ENCODE peak calls at places on chromosomes 2 and 18, in four cellular contexts. D is neural progenitor cell, T is left kidney, Y is glutamatergic neuron. A is an unnamed sample.

GRCh38 chr2:73946666-73947065 is 20.0 kb downstream of the DGUOK start:
- DNase-seq in D (no peak), Y (no peak), T (no peak), A (no peak)

GRCh38 chr2:138652378-138652777 is 127.8 kb downstream of the NXPH2 start:
- DNase-seq in Y (no peak), T (no peak), D (no peak), A (no peak)

GRCh38 chr2:163887182-163887581 is 151.4 kb upstream of the FIGN start:
- DNase-seq in D (no peak), Y (no peak), T (no peak), A (no peak)

GRCh38 chr2:146544701-146545100 is 1300.1 kb upstream of the ACVR2A start:
- DNase-seq in Y (no peak), T (no peak), D (no peak), A (no peak)

GRCh38 chr18:23311346-23312103 is 141.6 kb upstream of the RIOK3 start:
- DNase-seq in Y (no peak), T (peak), D (no peak), A (no peak)

GRCh38 chr2:23385748-23386421 is 906 bp downstream of the KLHL29 start:
- DNase-seq in Y (peak), D (peak), T (peak), A (no peak)

GRCh38 chr2:4139711-4140110 is 436.3 kb downstream of the DCDC2C start:
- DNase-seq in T (peak), Y (no peak), D (no peak), A (no peak)

GRCh38 chr18:76479351-76480238 is 15.4 kb downstream of the ZNF516 start:
- DNase-seq in Y (no peak), T (no peak), D (no peak), A (no peak)

GRCh38 chr18:13892098-13892497 is 23.2 kb downstream of the MC2R start:
- DNase-seq in D (no peak), T (no peak), Y (no peak), A (no peak)

GRCh38 chr2:111702119-111702808 is 181.7 kb downstream of the ANAPC1 start:
- DNase-seq in Y (peak), T (peak), D (peak), A (peak)

GRCh38 chr2:27885656-27886055 is 4.5 kb downstream of the RBKS start:
- DNase-seq in D (no peak), T (no peak), Y (no peak), A (no peak)

GRCh38 chr2:14804912-14805311 is 172.4 kb downstream of the LRATD1 start:
- DNase-seq in D (no peak), T (peak), Y (no peak), A (no peak)

GRCh38 chr2:2870106-2870505 is 507.5 kb downstream of the EIPR1 start:
- DNase-seq in T (no peak), Y (no peak), D (no peak), A (no peak)

GRCh38 chr2:120939595-120940318 is 204.1 kb downstream of the GLI2 start:
- DNase-seq in Y (no peak), T (no peak), D (no peak), A (peak)

GRCh38 chr2:39228413-39229209 is 15.2 kb downstream of the CDKL4 start:
- DNase-seq in T (peak), Y (no peak), D (peak), A (no peak)

GRCh38 chr18:44758821-44759624 is 78.3 kb downstream of the SETBP1 start:
- DNase-seq in T (peak), Y (no peak), D (no peak), A (no peak)

GRCh38 chr2:47815764-47816163 is 32.8 kb downstream of the MSH6 start:
- DNase-seq in D (no peak), T (no peak), Y (no peak), A (no peak)

GRCh38 chr2:168662651-168663208 is 139.7 kb upstream of the NOSTRIN start:
- DNase-seq in D (peak), Y (no peak), T (no peak), A (no peak)

GRCh38 chr18:56841836-56842235 is 190.7 kb downstream of the WDR7 start:
- DNase-seq in T (no peak), Y (no peak), D (no peak), A (no peak)

GRCh38 chr2:179884193-179884592 is 22.8 kb upstream of the ZNF385B start:
- DNase-seq in Y (no peak), D (no peak), T (peak), A (peak)

GRCh38 chr2:206915136-206915535 is 24.2 kb upstream of the CPO start:
- DNase-seq in T (peak), D (no peak), Y (no peak), A (no peak)

GRCh38 chr18:48781041-48781989 is 169.4 kb downstream of the SMAD7 start:
- DNase-seq in T (peak), D (peak), Y (peak), A (peak)

GRCh38 chr2:227154976-227155375 is 9.0 kb downstream of the COL4A4 start:
- DNase-seq in D (no peak), T (no peak), Y (no peak), A (no peak)

GRCh38 chr2:26860451-26860850 is 12.5 kb downstream of the DPYSL5 start:
- DNase-seq in Y (no peak), D (no peak), T (no peak), A (no peak)

GRCh38 chr2:240389302-240389805 is 46.1 kb upstream of the GPC1 start:
- DNase-seq in T (no peak), Y (peak), D (no peak), A (no peak)

GRCh38 chr2:203238711-203239526 is at the start of gene CYP20A1:
- DNase-seq in Y (peak), T (peak), D (peak), A (peak)

GRCh38 chr18:73365018-73365417 is 497.2 kb upstream of the NETO1 start:
- DNase-seq in T (no peak), D (no peak), Y (no peak), A (no peak)

GRCh38 chr2:240464514-240465241 is 29.2 kb downstream of the GPC1 start:
- DNase-seq in Y (no peak), D (no peak), T (no peak), A (peak)

GRCh38 chr2:98833172-98833916 is 102.4 kb upstream of the MGAT4A start:
- DNase-seq in D (no peak), Y (no peak), T (no peak), A (peak)

GRCh38 chr2:164657129-164657528 is 35.8 kb upstream of the GRB14 start:
- DNase-seq in T (no peak), D (no peak), Y (no peak), A (peak)

GRCh38 chr2:16204791-16205620 is 264.7 kb downstream of the MYCN start:
- DNase-seq in D (peak), T (peak), Y (no peak), A (no peak)

GRCh38 chr18:5958822-5959221 is 63.5 kb upstream of the TMEM200C start:
- DNase-seq in T (no peak), Y (no peak), D (no peak), A (no peak)

GRCh38 chr2:52054824-52055223 is 1022.9 kb upstream of the NRXN1 start:
- DNase-seq in D (no peak), Y (no peak), T (no peak), A (no peak)

GRCh38 chr2:21103274-21103891 is 20.4 kb upstream of the TDRD15 start:
- DNase-seq in D (no peak), Y (no peak), T (peak), A (no peak)

GRCh38 chr2:227365833-227366232 is 13.3 kb downstream of the TM4SF20 start:
- DNase-seq in D (no peak), Y (no peak), T (no peak), A (no peak)

GRCh38 chr2:157404363-157404762 is 39.5 kb downstream of the CYTIP start:
- DNase-seq in D (no peak), Y (no peak), T (no peak), A (no peak)

GRCh38 chr18:40926679-40927078 is 1028.4 kb upstream of the PIK3C3 start:
- DNase-seq in D (no peak), Y (no peak), T (no peak), A (no peak)

GRCh38 chr2:212995920-212996319 is 155.5 kb downstream of the IKZF2 start:
- DNase-seq in D (no peak), T (no peak), Y (no peak), A (no peak)

A was measured in islet precursor cell.